ENCODE peak calls at places on chromosome 2, in six cellular contexts. U, W, L, P, G and O are unnamed samples.

GRCh38 chr2:181621779-181622490 is 35.0 kb downstream of the CERKL start:
- DNase-seq in U (no peak), W (no peak), L (no peak), P (no peak), G (no peak), O (no peak)

GRCh38 chr2:19677215-19677777 is 224.5 kb downstream of the TTC32 start:
- DNase-seq in U (no peak), W (no peak), L (no peak), P (no peak), G (no peak), O (no peak)

GRCh38 chr2:109258905-109259540 is 130.0 kb downstream of the SH3RF3 start:
- DNase-seq in U (no peak), W (no peak), L (no peak), P (no peak), G (no peak), O (no peak)

GRCh38 chr2:95328386-95329125 is 31.4 kb downstream of the KCNIP3 start:
- DNase-seq in U (no peak), W (no peak), L (no peak), P (peak), G (no peak), O (no peak)

GRCh38 chr2:208224802-208225201 is 30.1 kb downstream of the IDH1 start:
- DNase-seq in U (no peak), W (no peak), L (no peak), P (no peak), G (no peak), O (no peak)

GRCh38 chr2:14909795-14910194 is 277.3 kb downstream of the LRATD1 start:
- DNase-seq in U (no peak), W (no peak), L (no peak), P (no peak), G (no peak), O (no peak)

GRCh38 chr2:239147376-239147775 is 253.4 kb downstream of the HDAC4 start:
- DNase-seq in U (peak), W (no peak), L (no peak), P (no peak), G (no peak), O (no peak)

GRCh38 chr2:205386109-205386508 is 296.2 kb upstream of the NRP2 start:
- DNase-seq in U (no peak), W (no peak), L (no peak), P (no peak), G (no peak), O (no peak)

GRCh38 chr2:241752253-241752652 is 17.8 kb downstream of the D2HGDH start:
- DNase-seq in U (peak), W (no peak), L (no peak), P (no peak), G (no peak), O (no peak)

GRCh38 chr2:86430368-86430767 is 10.8 kb upstream of the KDM3A start:
- DNase-seq in U (no peak), W (no peak), L (no peak), P (no peak), G (no peak), O (no peak)

GRCh38 chr2:24616606-24617005 is 125.6 kb downstream of the NCOA1 start:
- DNase-seq in U (no peak), W (no peak), L (no peak), P (no peak), G (no peak), O (no peak)

GRCh38 chr2:39128919-39129391 is 8.1 kb upstream of the SOS1 start:
- DNase-seq in U (no peak), W (no peak), L (no peak), P (no peak), G (no peak), O (no peak)

GRCh38 chr2:109419960-109420370 is 193.8 kb downstream of the SEPTIN10 start:
- DNase-seq in U (peak), W (peak), L (no peak), P (no peak), G (no peak), O (peak)

GRCh38 chr2:177314194-177314593 is 49.7 kb upstream of the NFE2L2 start:
- DNase-seq in U (no peak), W (peak), L (no peak), P (no peak), G (no peak), O (no peak)

GRCh38 chr2:71277536-71278103 is 50.7 kb upstream of the PAIP2B start:
- DNase-seq in U (peak), W (no peak), L (no peak), P (peak), G (no peak), O (no peak)

GRCh38 chr2:112541315-112542122 is 746 bp upstream of the POLR1B start:
- DNase-seq in U (peak), W (no peak), L (no peak), P (peak), G (no peak), O (peak)

GRCh38 chr2:101848790-101849410 is 142.9 kb upstream of the IL1R2 start:
- DNase-seq in U (no peak), W (no peak), L (no peak), P (no peak), G (no peak), O (no peak)

GRCh38 chr2:108960006-108960405 is 29.0 kb downstream of the EDAR start:
- DNase-seq in U (no peak), W (no peak), L (no peak), P (no peak), G (no peak), O (no peak)

GRCh38 chr2:56589820-56590219 is 406.0 kb downstream of the CCDC85A start:
- DNase-seq in U (no peak), W (no peak), L (no peak), P (no peak), G (no peak), O (no peak)

GRCh38 chr2:181153886-181154285 is 173.5 kb downstream of the UBE2E3 start:
- DNase-seq in U (no peak), W (no peak), L (no peak), P (no peak), G (no peak), O (no peak)

GRCh38 chr2:17800219-17800618 is 16.0 kb upstream of the MSGN1 start:
- DNase-seq in U (no peak), W (no peak), L (no peak), P (no peak), G (no peak), O (no peak)

GRCh38 chr2:1736997-1737480 is 7.3 kb downstream of the PXDN start:
- DNase-seq in U (no peak), W (peak), L (no peak), P (no peak), G (no peak), O (no peak)

DNA sequence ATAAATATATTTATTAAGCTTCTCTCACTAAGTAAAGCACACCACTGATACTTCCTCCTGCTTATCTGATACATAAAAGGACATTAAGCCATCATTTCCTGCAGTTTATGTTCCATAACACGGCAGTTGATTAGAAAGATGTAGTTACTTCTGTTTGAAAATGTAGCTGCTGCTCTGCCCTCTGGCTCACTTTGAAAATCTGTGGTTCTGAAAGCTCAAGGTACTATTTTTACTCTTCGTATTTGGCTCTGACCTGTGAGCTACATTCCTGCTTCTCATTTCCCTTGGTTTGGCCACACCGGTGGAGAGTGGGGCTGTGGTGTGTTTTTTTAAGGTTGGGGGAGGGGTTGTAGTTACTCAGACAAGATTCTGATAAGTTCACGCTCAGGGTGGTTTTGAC is 12.8 kb upstream of the TTN start:
- DNase-seq in U (no peak), W (no peak), L (no peak), P (no peak), G (no peak), O (no peak)
- H3K4me3 ChIP-seq in U (peak), W (no peak), L (no peak), P (no peak), G (no peak), O (no peak)

GRCh38 chr2:157900203-157900602 is 24.1 kb upstream of the ACVR1 start:
- DNase-seq in U (no peak), W (no peak), L (no peak), P (no peak), G (no peak), O (no peak)

GRCh38 chr2:157903051-157903625 is 27.0 kb upstream of the ACVR1 start:
- DNase-seq in U (no peak), W (no peak), L (no peak), P (no peak), G (no peak), O (no peak)

GRCh38 chr2:157899125-157899839 is 23.2 kb upstream of the ACVR1 start:
- DNase-seq in U (no peak), W (no peak), L (no peak), P (no peak), G (no peak), O (no peak)

GRCh38 chr2:157900684-157901083 is 24.6 kb upstream of the ACVR1 start:
- DNase-seq in U (no peak), W (no peak), L (no peak), P (no peak), G (no peak), O (no peak)

GRCh38 chr2:157901325-157901724 is 25.2 kb upstream of the ACVR1 start:
- DNase-seq in U (no peak), W (no peak), L (no peak), P (no peak), G (no peak), O (no peak)
- TF ChIP-seq CTCF in U (no peak), W (peak), L (no peak), P (peak), G (peak), O (peak)

GRCh38 chr2:240520143-240520973 is 37.4 kb downstream of the ANKMY1 start:
- DNase-seq in U (no peak), W (no peak), L (no peak), P (no peak), G (no peak), O (no peak)
- H3K4me3 ChIP-seq in U (no peak), W (peak), L (no peak), P (no peak), G (no peak), O (no peak)

GRCh38 chr2:64625352-64626145 is 28.2 kb downstream of the SERTAD2 start:
- DNase-seq in U (no peak), W (no peak), L (no peak), P (no peak), G (no peak), O (no peak)
- TF ChIP-seq CTCF in U (no peak), W (no peak), L (no peak), P (no peak), G (no peak), O (no peak)